ENCODE peak calls at places on chromosomes 11 and 22, in six cellular contexts. D, T, N, V, Y and Z are unnamed samples. For H3K27me3, the result is how much of the 10 kb centered on the place peaks cover.

GRCh38 chr11:13329670-13330401 is 52.2 kb downstream of the BMAL1 start:
- DNase-seq in T (no peak), Y (no peak), D (no peak), V (no peak), N (no peak), Z (no peak)

GRCh38 chr11:40183073-40184064 is 1276.1 kb downstream of the LRRC4C start:
- DNase-seq in T (no peak), D (peak), V (no peak), N (no peak), Y (no peak), Z (no peak)

GRCh38 chr11:18720811-18721575 is 5.0 kb downstream of the IGSF22 start:
- DNase-seq in Y (peak), T (peak), N (no peak), D (no peak), V (peak), Z (peak)

GRCh38 chr11:128477811-128478210 is 109.5 kb downstream of the ETS1 start:
- DNase-seq in N (no peak), D (no peak), V (no peak), Y (no peak), T (no peak), Z (no peak)

GRCh38 chr11:106998126-106998525 is 20.1 kb downstream of the GUCY1A2 start:
- DNase-seq in T (no peak), V (no peak), Y (no peak), D (no peak), N (peak), Z (no peak)

GRCh38 chr11:12868315-12869073 is 140.6 kb upstream of the RASSF10 start:
- DNase-seq in N (no peak), V (no peak), D (no peak), T (no peak), Y (no peak), Z (no peak)

GRCh38 chr11:108370990-108371389 is 96.3 kb downstream of the C11orf65 start:
- DNase-seq in N (no peak), V (no peak), T (no peak), Y (no peak), D (no peak), Z (no peak)

GRCh38 chr11:117045196-117045595 is 53.0 kb downstream of the SIK3 start:
- DNase-seq in V (peak), Y (peak), N (peak), T (no peak), D (no peak), Z (no peak)

GRCh38 chr22:48742556-48743343 is 1084.9 kb downstream of the BRD1 start:
- DNase-seq in N (no peak), D (no peak), Y (no peak), V (peak), T (no peak), Z (no peak)

GRCh38 chr11:62399868-62400245 is 19.0 kb upstream of the SCGB1A1 start:
- DNase-seq in N (no peak), Y (no peak), T (peak), D (no peak), V (no peak), Z (no peak)

GRCh38 chr11:12801976-12802375 is 127.8 kb downstream of the TEAD1 start:
- DNase-seq in V (no peak), N (no peak), D (no peak), Y (no peak), T (no peak), Z (no peak)

GRCh38 chr11:131391161-131391560 is 20.7 kb downstream of the NTM start:
- DNase-seq in V (no peak), D (no peak), N (no peak), T (no peak), Y (no peak), Z (no peak)

GRCh38 chr11:77347962-77348361 is 46.5 kb upstream of the GDPD4 start:
- DNase-seq in N (no peak), Y (no peak), D (no peak), T (no peak), V (no peak), Z (no peak)

GRCh38 chr11:122668562-122669090 is 13.1 kb downstream of the UBASH3B start:
- DNase-seq in T (no peak), N (no peak), D (no peak), Y (no peak), V (no peak), Z (no peak)

GRCh38 chr22:40414838-40415505 is 44.6 kb downstream of the SGSM3 start:
- DNase-seq in T (no peak), V (no peak), D (no peak), Y (no peak), N (no peak), Z (no peak)

GRCh38 chr11:106224172-106224571 is 146.7 kb downstream of the AASDHPPT start:
- DNase-seq in N (no peak), T (no peak), Y (no peak), D (no peak), V (no peak), Z (no peak)

GRCh38 chr11:48041877-48042698 is 61.7 kb downstream of the PTPRJ start:
- DNase-seq in Y (no peak), D (no peak), N (no peak), V (no peak), T (no peak), Z (no peak)

GRCh38 chr11:74453373-74453975 is 13.9 kb downstream of the KCNE3 start:
- DNase-seq in D (peak), N (no peak), Y (peak), V (peak), T (peak), Z (peak)

GRCh38 chr22:29813563-29813962 is 24.5 kb downstream of the ASCC2 start:
- DNase-seq in D (no peak), N (no peak), Y (no peak), T (no peak), V (no peak), Z (no peak)

GRCh38 chr11:7893792-7894191 is 37.3 kb downstream of the OR10A6 start:
- DNase-seq in T (no peak), N (no peak), V (peak), D (no peak), Y (no peak), Z (no peak)

GRCh38 chr11:17256512-17256911 is 20.0 kb upstream of the NUCB2 start:
- DNase-seq in V (no peak), D (no peak), N (peak), Y (no peak), T (no peak), Z (no peak)

GRCh38 chr11:46511352-46511751 is 82.5 kb downstream of the AMBRA1 start:
- DNase-seq in N (no peak), D (no peak), Y (no peak), V (no peak), T (no peak), Z (no peak)

GRCh38 chr11:6259638-6260019 is at the start of gene CCKBR:
- DNase-seq in T (peak), N (no peak), D (no peak), V (no peak), Y (peak), Z (peak)
- H3K27me3 ChIP-seq in T (under half), N (under half), D (under half), V (under half), Y (half or more), Z (half or more)

GRCh38 chr11:72301486-72301885 is 57.5 kb upstream of the PHOX2A start:
- DNase-seq in Y (no peak), T (no peak), N (no peak), D (no peak), V (no peak), Z (no peak)

GRCh38 chr11:72297828-72298227 is 53.9 kb upstream of the PHOX2A start:
- DNase-seq in V (no peak), Y (no peak), N (no peak), D (no peak), T (no peak), Z (no peak)

GRCh38 chr11:72300268-72300667 is 56.3 kb upstream of the PHOX2A start:
- DNase-seq in T (no peak), Y (no peak), N (no peak), V (no peak), D (no peak), Z (no peak)

GRCh38 chr11:72295471-72295870 is 51.5 kb upstream of the PHOX2A start:
- DNase-seq in D (no peak), Y (no peak), V (no peak), T (no peak), N (no peak), Z (no peak)

DNA sequence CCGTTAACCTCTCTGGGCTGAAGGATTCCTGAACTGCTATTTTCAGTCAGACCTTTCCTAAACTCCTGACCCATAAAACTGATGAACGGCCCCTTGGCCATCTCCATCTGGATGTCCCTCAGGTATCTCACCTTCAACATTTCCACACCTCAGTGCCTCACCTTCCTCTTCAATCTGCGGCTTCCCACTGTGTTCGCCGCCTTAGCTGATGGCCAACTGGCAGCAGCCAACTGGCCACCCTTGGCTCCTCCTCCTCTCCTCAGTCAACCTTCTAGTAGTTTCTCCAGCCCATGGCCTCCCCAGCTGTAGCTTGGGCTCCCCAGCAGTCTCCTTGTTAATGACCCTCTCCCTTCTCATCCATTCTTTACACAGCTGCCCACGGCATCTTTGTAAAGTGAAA is 55.0 kb upstream of the PHOX2A start:
- DNase-seq in V (no peak), Y (no peak), N (no peak), T (no peak), D (no peak), Z (no peak)
- H3K4me3 ChIP-seq in V (no peak), Y (no peak), N (no peak), T (no peak), D (no peak), Z (no peak)

GRCh38 chr11:93850585-93851018 is at the start of gene VSTM5:
- DNase-seq in D (no peak), V (peak), Y (no peak), N (no peak), T (no peak), Z (no peak)

GRCh38 chr11:93857413-93858185 is 7.2 kb upstream of the VSTM5 start:
- DNase-seq in N (no peak), V (no peak), Y (no peak), T (no peak), D (no peak), Z (no peak)

GRCh38 chr11:93849751-93850584 is 450 bp downstream of the VSTM5 start:
- DNase-seq in V (peak), Y (peak), N (no peak), D (no peak), T (no peak), Z (no peak)

GRCh38 chr11:93849201-93849600 is 1.2 kb downstream of the VSTM5 start:
- DNase-seq in T (no peak), D (no peak), N (no peak), Y (no peak), V (no peak), Z (no peak)

DNA sequence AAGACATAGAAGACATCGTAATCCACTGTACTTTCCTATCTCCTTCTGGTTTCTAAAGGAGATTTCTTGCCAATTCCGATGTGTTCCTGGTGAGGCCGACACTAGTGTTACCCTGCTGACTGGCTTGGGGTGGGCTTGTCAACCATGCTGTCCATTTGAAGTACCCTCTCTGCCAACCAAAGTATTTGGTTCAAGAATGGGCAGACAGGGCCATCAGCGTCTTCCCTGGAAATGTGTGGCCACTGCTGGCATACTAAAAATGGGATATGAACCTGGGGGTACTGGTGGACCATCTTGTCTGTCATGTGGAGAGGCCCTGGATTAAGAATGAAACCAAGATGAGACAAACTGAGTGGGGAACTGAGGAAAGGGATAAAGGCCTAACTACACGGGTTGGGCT is 1.8 kb upstream of the VSTM5 start:
- DNase-seq in T (no peak), Y (no peak), N (no peak), V (no peak), D (no peak), Z (no peak)
- H3K27me3 ChIP-seq in T (under half), Y (under half), N (under half), V (under half), D (under half), Z (under half)

GRCh38 chr11:104965735-104966134 is 2.6 kb downstream of the CASP4 start:
- DNase-seq in Y (no peak), N (no peak), T (no peak), V (no peak), D (no peak), Z (no peak)
- H3K4me3 ChIP-seq in Y (no peak), N (no peak), T (no peak), V (no peak), D (no peak), Z (peak)

DNA sequence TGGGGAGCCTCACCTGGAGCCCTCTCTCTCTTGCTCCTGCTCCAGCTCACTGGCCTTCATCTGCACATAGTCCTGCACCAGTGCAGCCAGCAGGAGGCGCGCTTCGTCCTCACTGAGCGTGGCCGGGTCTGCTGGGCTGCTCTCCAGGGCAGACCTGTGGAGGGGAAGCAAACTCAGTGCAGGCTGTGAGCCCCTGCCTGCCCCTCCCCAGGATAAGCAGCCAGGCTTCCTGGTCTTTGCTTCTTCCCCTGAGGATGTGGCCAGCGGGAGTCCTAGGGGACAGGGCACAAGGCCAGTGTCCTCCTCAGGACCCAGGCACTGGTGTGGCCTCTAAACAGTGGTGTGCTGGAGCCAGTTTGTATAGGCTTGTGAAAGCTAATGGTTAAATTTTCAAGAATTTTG is 2.2 kb downstream of the CALCA start:
- DNase-seq in V (peak), D (no peak), N (no peak), Y (peak), T (no peak), Z (no peak)
- H3K27me3 ChIP-seq in V (under half), D (under half), N (under half), Y (half or more), T (under half), Z (under half)

GRCh38 chr22:38317995-38318715 is 922 bp upstream of the CSNK1E start:
- DNase-seq in Y (peak), D (no peak), T (peak), V (peak), N (peak), Z (peak)
- H3K4me3 ChIP-seq in Y (peak), D (peak), T (peak), V (peak), N (peak), Z (peak)

GRCh38 chr22:39171623-39172264 is 19.3 kb upstream of the CBX7 start:
- DNase-seq in T (no peak), V (no peak), D (no peak), Y (no peak), N (no peak), Z (no peak)

GRCh38 chr22:39169797-39170466 is 17.5 kb upstream of the CBX7 start:
- DNase-seq in N (no peak), Y (no peak), D (no peak), T (no peak), V (no peak), Z (no peak)

GRCh38 chr22:39170825-39171622 is 18.5 kb upstream of the CBX7 start:
- DNase-seq in N (no peak), V (peak), Y (peak), D (peak), T (peak), Z (peak)

DNA sequence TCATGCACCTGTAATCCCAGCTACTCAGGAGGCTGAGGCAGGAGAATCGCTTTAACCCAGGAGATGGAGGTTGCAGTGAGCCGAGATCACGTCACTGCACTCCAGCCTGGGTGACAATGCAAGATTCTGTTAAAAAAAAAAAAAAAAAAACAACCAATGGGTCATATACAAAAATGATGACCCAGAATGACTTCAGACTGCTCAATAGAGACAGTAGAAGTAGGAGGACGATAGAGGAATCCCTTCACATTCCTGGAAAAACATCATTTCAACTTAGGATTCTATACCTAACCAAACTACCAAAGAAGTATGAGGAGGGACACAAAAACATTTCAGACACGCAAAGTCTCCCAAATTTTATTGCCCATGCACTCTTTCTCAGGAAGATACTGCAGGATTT is 14.1 kb upstream of the CBX7 start:
- DNase-seq in N (no peak), D (no peak), Y (no peak), T (no peak), V (no peak), Z (no peak)
- H3K27me3 ChIP-seq in N (under half), D (under half), Y (under half), T (under half), V (under half), Z (under half)

GRCh38 chr11:95944623-95945022 is 20.7 kb upstream of the MTMR2 start:
- DNase-seq in D (no peak), Y (no peak), N (no peak), V (no peak), T (no peak), Z (no peak)
- H3K4me3 ChIP-seq in D (no peak), Y (no peak), N (no peak), V (no peak), T (no peak), Z (no peak)

GRCh38 chr22:45102896-45103420 is 60.8 kb upstream of the NUP50 start:
- DNase-seq in V (no peak), D (no peak), T (no peak), N (no peak), Y (no peak), Z (no peak)

GRCh38 chr22:45101828-45102227 is 61.9 kb upstream of the NUP50 start:
- DNase-seq in T (peak), N (no peak), V (peak), Y (peak), D (no peak), Z (peak)

GRCh38 chr22:45105281-45105700 is 58.4 kb upstream of the NUP50 start:
- DNase-seq in N (peak), T (no peak), Y (no peak), D (no peak), V (no peak), Z (no peak)

GRCh38 chr22:45103756-45104155 is 60.0 kb upstream of the NUP50 start:
- DNase-seq in V (no peak), D (no peak), T (no peak), Y (peak), N (no peak), Z (no peak)

GRCh38 chr22:45104313-45104712 is 59.4 kb upstream of the NUP50 start:
- DNase-seq in N (no peak), T (no peak), Y (no peak), D (no peak), V (no peak), Z (no peak)
- H3K27me3 ChIP-seq in N (under half), T (under half), Y (under half), D (under half), V (under half), Z (under half)

GRCh38 chr22:32202539-32203180 is 2.2 kb downstream of the RFPL2 start:
- DNase-seq in Y (peak), N (no peak), V (peak), T (no peak), D (no peak), Z (peak)
- H3K4me3 ChIP-seq in Y (peak), N (no peak), V (peak), T (no peak), D (no peak), Z (no peak)